ENCODE peak calls at places on chromosomes 16 and 17, in eight cellular contexts. I is A549; J is uterus; T is H7; X is CD8-positive, alpha-beta memory T cell; A is aorta; N is cardiac fibroblast; Q is bronchial epithelial cell. U is an unnamed sample.
A peak's percentile ranks its signal among the peaks of the same experiment; 100 is the strongest.

GRCh38 chr16:6643083-6643686 is 689.5 kb upstream of the RBFOX1 start:
- DNase-seq in I (peak; percentile 2), J (no peak), T (no peak), X (no peak), A (no peak), N (peak; percentile 63), Q (peak; percentile 54), U (peak; percentile 35)

GRCh38 chr16:919658-920631 is 50.8 kb downstream of the LMF1 start:
- DNase-seq in I (no peak), J (no peak), T (no peak), X (peak; percentile 35), A (peak; percentile 81), N (peak; percentile 68), Q (no peak), U (peak; percentile 33)

GRCh38 chr17:82238562-82239201 is 9.8 kb downstream of the SLC16A3 start:
- DNase-seq in I (no peak), J (peak; percentile 84), T (no peak), X (peak; percentile 78), A (peak; percentile 86), N (peak; percentile 81), Q (peak; percentile 89), U (peak; percentile 76)

GRCh38 chr17:68491381-68491849 is 20.8 kb upstream of the PRKAR1A start:
- DNase-seq in I (no peak), J (no peak), T (no peak), X (no peak), A (no peak), N (peak; percentile 35), Q (no peak), U (no peak)

GRCh38 chr16:59880626-59881025 is 1146.5 kb upstream of the GOT2 start:
- DNase-seq in I (no peak), J (no peak), T (no peak), X (no peak), A (no peak), N (no peak), Q (no peak), U (peak; percentile 34)

GRCh38 chr16:84967828-84968227 is 43.5 kb downstream of the ZDHHC7 start:
- DNase-seq in I (no peak), J (peak; percentile 74), T (no peak), X (no peak), A (no peak), N (no peak), Q (no peak), U (no peak)

GRCh38 chr16:85573696-85574641 is 39.2 kb upstream of the GSE1 start:
- DNase-seq in I (no peak), J (peak; percentile 77), T (no peak), X (no peak), A (peak; percentile 92), N (peak; percentile 87), Q (no peak), U (peak; percentile 84)

GRCh38 chr17:76528156-76528527 is 9.4 kb downstream of the CYGB start:
- DNase-seq in I (no peak), J (peak; percentile 54), T (no peak), X (no peak), A (no peak), N (no peak), Q (no peak), U (no peak)

GRCh38 chr17:68460096-68460495 is 2.8 kb upstream of the WIPI1 start:
- DNase-seq in I (no peak), J (no peak), T (no peak), X (no peak), A (no peak), N (no peak), Q (no peak), U (no peak)

GRCh38 chr16:81710596-81710995 is 68.5 kb upstream of the PLCG2 start:
- DNase-seq in I (peak; percentile 36), J (no peak), T (peak; percentile 88), X (no peak), A (no peak), N (no peak), Q (no peak), U (no peak)

GRCh38 chr16:19555938-19556778 is 655 bp downstream of the VPS35L start:
- DNase-seq in I (peak; percentile 41), J (peak; percentile 19), T (peak; percentile 85), X (peak; percentile 50), A (no peak), N (peak; percentile 27), Q (peak; percentile 24), U (peak; percentile 39)

GRCh38 chr17:75830168-75831031 is 13.8 kb downstream of the UNC13D start:
- DNase-seq in I (peak; percentile 47), J (no peak), T (peak; percentile 94), X (no peak), A (no peak), N (no peak), Q (no peak), U (no peak)

GRCh38 chr16:55955845-55956244 is 80.7 kb upstream of the CES5A start:
- DNase-seq in I (no peak), J (no peak), T (no peak), X (no peak), A (no peak), N (no peak), Q (no peak), U (no peak)

GRCh38 chr16:86762035-86762550 is 183.7 kb downstream of the FOXL1 start:
- DNase-seq in I (no peak), J (no peak), T (no peak), X (no peak), A (no peak), N (no peak), Q (no peak), U (no peak)

GRCh38 chr17:14545156-14545906 is 244.4 kb downstream of the HS3ST3B1 start:
- DNase-seq in I (no peak), J (no peak), T (no peak), X (no peak), A (no peak), N (no peak), Q (peak; percentile 61), U (no peak)

GRCh38 chr17:1347681-1348318 is 52.2 kb downstream of the YWHAE start:
- DNase-seq in I (no peak), J (peak; percentile 50), T (no peak), X (no peak), A (peak; percentile 61), N (no peak), Q (no peak), U (no peak)

GRCh38 chr16:81604960-81605383 is 160.4 kb downstream of the CMIP start:
- DNase-seq in I (no peak), J (no peak), T (no peak), X (no peak), A (no peak), N (peak; percentile 51), Q (peak; percentile 91), U (peak; percentile 90)

GRCh38 chr16:83113317-83113716 is 486.5 kb downstream of the CDH13 start:
- DNase-seq in I (peak; percentile 10), J (no peak), T (peak; percentile 71), X (no peak), A (no peak), N (peak; percentile 43), Q (no peak), U (peak; percentile 34)

GRCh38 chr16:23174622-23175021 is 7.9 kb upstream of the SCNN1G start:
- DNase-seq in I (no peak), J (no peak), T (peak; percentile 54), X (no peak), A (no peak), N (peak; percentile 8), Q (peak; percentile 23), U (peak; percentile 10)

GRCh38 chr17:82589851-82590180 is 58.4 kb downstream of the WDR45B start:
- DNase-seq in I (no peak), J (no peak), T (no peak), X (no peak), A (no peak), N (no peak), Q (no peak), U (no peak)

GRCh38 chr16:11757671-11758545 is 15.3 kb upstream of the TXNDC11 start:
- DNase-seq in I (peak; percentile 19), J (no peak), T (no peak), X (no peak), A (no peak), N (peak; percentile 60), Q (peak; percentile 37), U (peak; percentile 71)

GRCh38 chr16:56972898-56973689 is 11.3 kb downstream of the CETP start:
- DNase-seq in I (no peak), J (no peak), T (peak; percentile 26), X (no peak), A (no peak), N (no peak), Q (no peak), U (no peak)

DNA sequence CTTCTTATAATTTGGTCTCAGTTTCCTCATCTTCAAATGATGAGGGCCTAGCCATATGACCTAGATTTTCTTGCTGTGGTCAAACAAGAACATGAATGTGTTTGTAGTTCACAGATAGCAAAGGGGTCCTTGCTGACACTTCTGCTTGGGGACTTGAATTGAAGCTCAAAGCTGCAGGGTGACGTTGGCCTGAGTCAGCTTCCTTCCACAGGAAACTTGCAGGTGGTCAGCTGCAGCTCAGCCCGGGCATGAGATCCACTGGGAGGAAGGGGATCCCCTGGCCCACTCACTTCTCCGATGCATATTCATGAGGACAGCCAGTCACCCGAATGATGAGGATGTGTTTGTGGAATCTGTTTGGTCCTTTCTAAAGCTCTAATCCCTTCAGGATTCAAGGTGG is 42.6 kb upstream of the AXIN2 start:
- DNase-seq in I (no peak), J (no peak), T (no peak), X (no peak), A (peak; percentile 20), N (no peak), Q (no peak), U (no peak)
- H3K4me3 ChIP-seq in I (no peak overlapping the region), J (no peak overlapping the region), T (no peak overlapping the region), X (no peak overlapping the region), A (no peak overlapping the region), N (no peak overlapping the region), Q (no peak overlapping the region), U (no peak overlapping the region)

DNA sequence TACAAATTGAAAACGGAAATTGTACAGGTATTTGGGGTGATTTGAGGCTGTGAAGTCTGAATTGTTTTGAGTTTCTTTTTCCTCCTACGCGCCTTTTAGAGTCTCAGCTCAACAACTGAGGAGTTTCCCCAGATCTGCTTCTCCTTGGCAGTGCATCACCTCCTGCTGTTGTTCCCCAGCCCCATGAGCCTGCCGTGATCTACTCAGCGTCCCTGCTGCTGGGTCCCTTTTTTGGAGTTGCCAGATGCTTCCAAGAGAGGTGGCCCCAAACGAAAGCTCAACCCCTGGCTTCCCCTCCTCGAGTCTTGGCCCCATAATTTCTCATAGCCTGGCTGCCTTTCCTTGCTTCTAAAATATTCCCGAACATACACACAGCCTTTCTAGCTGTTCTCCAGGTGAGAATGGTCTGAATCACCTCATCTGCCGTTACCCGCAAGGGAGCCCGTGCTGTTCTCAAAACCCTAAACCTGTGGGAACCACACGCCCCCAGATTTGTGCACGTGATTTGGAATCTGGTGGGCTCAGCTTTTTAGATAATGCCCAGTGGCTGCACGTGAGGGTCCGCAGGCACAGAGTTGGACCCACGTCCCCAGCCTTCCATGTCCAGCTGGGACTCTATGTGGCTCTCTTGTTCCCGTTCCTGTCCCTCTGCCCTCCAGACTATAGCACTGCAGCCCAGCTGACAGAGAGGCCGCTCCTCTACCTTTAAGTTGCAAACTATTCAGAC is 179.1 kb upstream of the CHMP6 start:
- DNase-seq in I (no peak), J (peak; percentile 6), T (peak; percentile 12), X (no peak), A (peak; percentile 63), N (no peak), Q (no peak), U (no peak)
- H3K4me3 ChIP-seq in I (no peak overlapping the region), J (no peak overlapping the region), T (no peak overlapping the region), X (no peak overlapping the region), A (no peak overlapping the region), N (no peak overlapping the region), Q (no peak overlapping the region), U (no peak overlapping the region)

GRCh38 chr16:4538067-4538385 is 547 bp downstream of the CDIP1 start:
- DNase-seq in I (no peak), J (no peak), T (no peak), X (no peak), A (no peak), N (no peak), Q (no peak), U (no peak)
- H3K4me3 ChIP-seq in I (peak overlapping the region; percentile 51), J (peak overlapping the region; percentile 83), T (peak overlapping the region; percentile 88), X (peak overlapping the region; percentile 75), A (peak overlapping the region; percentile 73), N (peak overlapping the region; percentile 67), Q (peak overlapping the region; percentile 61), U (peak overlapping the region; percentile 68)

GRCh38 chr17:12620200-12620720 is 45.4 kb upstream of the MYOCD start:
- DNase-seq in I (no peak), J (no peak), T (peak; percentile 13), X (no peak), A (no peak), N (peak; percentile 26), Q (peak; percentile 39), U (peak; percentile 81)
- H3K4me3 ChIP-seq in I (no peak overlapping the region), J (no peak overlapping the region), T (no peak overlapping the region), X (no peak overlapping the region), A (no peak overlapping the region), N (no peak overlapping the region), Q (no peak overlapping the region), U (no peak overlapping the region)

U was measured in fibroblast of lung.